ENCODE peak calls at places on chromosomes 5 and 9, in nine cellular contexts. Y is ovary; W is brain microvascular endothelial cell; I is activated CD8-positive, alpha-beta T cell treated with anti-CD3 and anti-CD28 coated beads for 36 hours; E is psoas muscle; T is WTC11; G is astrocyte of the spinal cord; A is astrocyte; S is endothelial cell. C is an unnamed sample.

GRCh38 chr9:33372900-33373299 is 29.5 kb downstream of the AQP7 start:
- DNase-seq in T (no peak), I (no peak), W (no peak), Y (no peak), A (no peak), E (peak; percentile 9), S (no peak), G (no peak), C (no peak)

GRCh38 chr9:34982352-34982751 is 7.2 kb upstream of the DNAJB5 start:
- DNase-seq in Y (no peak), S (no peak), E (no peak), W (no peak), A (no peak), G (no peak), T (no peak), I (no peak), C (no peak)

GRCh38 chr5:95617057-95617456 is 2.8 kb upstream of the GPR150 start:
- DNase-seq in S (no peak), I (no peak), E (no peak), W (peak; percentile 79), Y (no peak), A (peak; percentile 56), T (no peak), G (peak; percentile 23), C (no peak)

GRCh38 chr5:116572375-116573278 is 2.0 kb downstream of the SEMA6A start:
- DNase-seq in Y (peak; percentile 51), A (no peak), T (peak; percentile 41), S (peak; percentile 70), E (peak; percentile 62), I (no peak), G (peak; percentile 17), W (no peak), C (no peak)

GRCh38 chr5:67459233-67459632 is 262.6 kb upstream of the CD180 start:
- DNase-seq in T (no peak), Y (no peak), G (no peak), A (no peak), W (no peak), I (no peak), S (no peak), E (no peak), C (no peak)

GRCh38 chr9:125393426-125393825 is 131.8 kb downstream of the GAPVD1 start:
- DNase-seq in Y (no peak), W (peak; percentile 6), S (no peak), G (peak; percentile 53), I (no peak), A (peak; percentile 65), E (no peak), T (no peak), C (no peak)

GRCh38 chr9:91676042-91676441 is 252.4 kb upstream of the NFIL3 start:
- DNase-seq in E (no peak), A (peak; percentile 18), Y (no peak), T (no peak), S (no peak), I (no peak), G (no peak), W (no peak), C (no peak)

GRCh38 chr5:179595916-179596315 is 27.6 kb downstream of the HNRNPH1 start:
- DNase-seq in G (peak; percentile 64), W (peak; percentile 74), E (no peak), S (no peak), A (peak; percentile 66), I (no peak), Y (no peak), T (no peak), C (no peak)

GRCh38 chr5:11619339-11620028 is 284.8 kb downstream of the CTNND2 start:
- DNase-seq in T (no peak), A (peak; percentile 32), Y (no peak), G (peak; percentile 14), W (no peak), S (no peak), I (no peak), E (no peak), C (no peak)

GRCh38 chr9:69919461-69920061 is 98.9 kb downstream of the CFAP95 start:
- DNase-seq in T (no peak), W (peak; percentile 38), A (peak; percentile 47), Y (no peak), S (no peak), G (peak; percentile 73), E (no peak), I (no peak), C (no peak)

GRCh38 chr5:161600156-161600555 is 53.6 kb upstream of the GABRB2 start:
- DNase-seq in T (no peak), G (no peak), A (no peak), E (no peak), W (no peak), Y (no peak), S (no peak), I (no peak), C (no peak)

GRCh38 chr5:97167435-97167834 is 15.6 kb downstream of the RIOK2 start:
- DNase-seq in G (no peak), W (no peak), E (no peak), I (no peak), T (no peak), Y (no peak), S (no peak), A (no peak), C (no peak)

GRCh38 chr5:8842906-8843590 is 702.8 kb downstream of the SEMA5A start:
- DNase-seq in Y (no peak), T (no peak), E (no peak), W (peak; percentile 54), I (no peak), A (no peak), S (no peak), G (peak; percentile 23), C (no peak)

DNA sequence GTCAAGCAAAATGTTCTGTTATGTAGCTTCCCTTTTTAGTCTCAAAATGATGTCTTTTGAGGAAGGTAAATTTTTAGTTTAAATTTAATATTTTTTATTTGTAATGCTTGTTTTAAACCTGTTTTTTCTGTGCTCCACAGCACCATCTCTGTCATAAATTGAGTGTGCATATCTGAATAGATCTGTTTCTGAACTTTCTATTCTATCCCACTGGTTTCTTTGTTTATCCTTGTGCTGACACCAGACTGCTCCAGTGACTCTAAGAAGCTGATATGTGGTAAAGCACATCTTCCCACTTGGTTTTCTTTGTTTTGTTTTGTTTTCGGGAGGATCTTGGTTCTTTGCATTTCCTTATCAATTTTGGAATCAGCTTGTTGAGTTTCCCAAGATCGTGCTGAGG is 7.1 kb upstream of the RNF145 start:
- DNase-seq in G (no peak), S (no peak), A (no peak), Y (no peak), W (no peak), E (no peak), I (no peak), T (no peak), C (no peak)
- TF ChIP-seq CTCF in G (no peak), S (no peak), A (no peak), Y (no peak), W (no peak), E (no peak), I (no peak), T (no peak), C (no peak)

GRCh38 chr5:14945021-14945420 is 73.4 kb upstream of the ANKH start:
- DNase-seq in A (no peak), G (no peak), W (no peak), Y (no peak), E (no peak), I (no peak), T (no peak), S (no peak), C (no peak)

GRCh38 chr5:14945450-14945849 is 73.9 kb upstream of the ANKH start:
- DNase-seq in W (no peak), Y (no peak), G (no peak), T (no peak), I (no peak), E (no peak), S (no peak), A (peak; percentile 44), C (no peak)

GRCh38 chr5:14942212-14942611 is 70.6 kb upstream of the ANKH start:
- DNase-seq in S (no peak), E (no peak), G (no peak), A (peak; percentile 58), I (no peak), Y (no peak), W (no peak), T (no peak), C (no peak)

GRCh38 chr5:14948341-14948830 is 76.8 kb upstream of the ANKH start:
- DNase-seq in S (no peak), G (peak; percentile 52), A (peak; percentile 52), Y (no peak), W (no peak), E (no peak), I (no peak), T (no peak), C (no peak)

DNA sequence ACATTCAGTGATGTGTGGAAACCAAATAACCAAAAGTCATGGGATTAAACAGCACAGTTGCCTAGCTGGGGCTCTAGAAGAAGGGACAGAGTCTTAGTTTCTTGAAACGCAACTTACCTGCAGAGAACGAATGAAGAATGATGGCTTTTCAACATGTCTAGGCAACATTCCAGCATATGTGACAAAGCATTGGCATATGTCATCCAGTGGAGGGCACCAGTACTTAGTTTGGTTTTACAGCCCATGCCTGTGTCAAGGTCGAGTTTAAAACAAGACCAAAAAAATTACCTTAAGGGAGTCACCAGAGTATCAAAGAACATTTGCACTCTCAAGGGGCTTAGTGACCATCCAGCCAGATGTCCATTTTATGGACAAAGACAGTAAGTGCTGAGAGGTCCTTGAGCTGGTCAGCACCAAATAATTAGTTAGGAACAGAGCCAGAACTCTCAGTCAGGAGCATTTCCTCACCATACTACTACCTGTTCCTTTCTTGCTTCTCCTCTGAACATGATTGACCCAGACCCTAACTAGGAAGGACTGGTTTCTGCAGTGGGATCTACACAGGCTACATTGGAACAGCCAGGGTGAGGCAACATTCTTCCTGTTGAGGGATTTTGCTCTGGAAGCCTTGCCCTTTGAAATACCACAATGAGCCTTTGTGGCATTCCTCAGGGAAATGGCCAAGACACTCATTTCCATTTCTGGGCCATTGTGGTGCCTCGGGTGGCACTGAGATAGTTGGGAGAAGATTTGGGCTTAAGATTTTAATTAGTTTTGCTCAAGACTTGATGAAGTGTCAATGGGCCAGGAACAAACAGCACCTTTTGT is 75.4 kb upstream of the ANKH start:
- DNase-seq in Y (no peak), T (no peak), G (no peak), S (no peak), E (no peak), A (no peak), W (no peak), I (peak; percentile 50), C (no peak)
- TF ChIP-seq CTCF in Y (no peak), T (no peak), G (peak; percentile 29), S (peak; percentile 28), E (peak; percentile 23), A (no peak), W (peak; percentile 56), I (peak; percentile 33), C (peak; percentile 3)

DNA sequence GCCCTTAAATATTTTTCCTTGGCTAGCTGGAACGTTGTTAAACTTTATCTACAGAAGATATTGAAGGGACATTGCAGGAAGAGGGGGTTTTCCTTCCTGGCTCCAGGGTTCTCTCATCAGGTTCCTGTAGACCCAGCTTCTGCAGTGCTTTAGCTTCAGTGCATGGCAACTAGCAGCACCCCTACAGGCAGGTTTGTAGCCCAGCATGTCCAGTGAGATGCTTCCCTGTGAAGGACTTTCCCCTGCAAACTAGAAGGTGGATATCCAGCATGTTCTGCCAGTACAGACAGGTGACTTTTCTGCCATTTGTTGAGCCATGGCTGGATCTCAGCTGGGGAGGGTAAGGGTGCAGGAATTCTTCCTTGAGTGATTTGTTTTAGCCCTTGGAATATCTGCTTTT is 10.4 kb downstream of the CCL28 start:
- DNase-seq in T (peak; percentile 20), E (no peak), G (no peak), S (no peak), A (no peak), Y (no peak), I (no peak), W (no peak), C (no peak)
- TF ChIP-seq CTCF in T (no peak), E (no peak), G (peak; percentile 44), S (no peak), A (peak; percentile 14), Y (no peak), I (no peak), W (peak; percentile 66), C (no peak)

GRCh38 chr5:16437974-16438373 is 27.6 kb downstream of the ZNF622 start:
- DNase-seq in Y (no peak), W (no peak), T (no peak), I (no peak), G (no peak), E (no peak), A (no peak), S (no peak), C (no peak)
- TF ChIP-seq CTCF in Y (no peak), W (peak; percentile 34), T (no peak), I (no peak), G (no peak), E (peak; percentile 19), A (no peak), S (no peak), C (no peak)